ENCODE peak calls at places on chromosomes 1 and 21, in five cellular contexts. M is HepG2, C is K562, S is A549, T is GM23338. P is an unnamed sample.
A peak's percentile ranks its signal among the peaks of the same experiment; 100 is the strongest.

GRCh38 chr1:61808968-61809367 is 66.7 kb downstream of the PATJ start:
- DNase-seq in M (no peak), C (no peak), S (no peak), T (no peak), P (no peak)

GRCh38 chr1:80535446-80535845 is 1265.3 kb upstream of the ADGRL2 start:
- DNase-seq in M (no peak), C (no peak), S (peak; percentile 8), T (peak; percentile 5), P (no peak)

GRCh38 chr1:51240096-51240495 is 4.0 kb downstream of the RNF11 start:
- DNase-seq in M (no peak), C (no peak), S (no peak), T (no peak), P (no peak)

GRCh38 chr1:156385534-156386031 is 16.6 kb downstream of the RHBG start:
- DNase-seq in M (peak; percentile 55), C (peak; percentile 75), S (peak; percentile 70), T (peak; percentile 89), P (peak; percentile 87)

GRCh38 chr21:35004289-35004688 is 44.8 kb downstream of the RUNX1 start:
- DNase-seq in M (no peak), C (no peak), S (no peak), T (no peak), P (no peak)

GRCh38 chr1:203663820-203664219 is 37.2 kb downstream of the ATP2B4 start:
- DNase-seq in M (no peak), C (no peak), S (no peak), T (no peak), P (no peak)

GRCh38 chr1:235018161-235018560 is 110.5 kb downstream of the TOMM20 start:
- DNase-seq in M (peak; percentile 59), C (no peak), S (peak; percentile 78), T (no peak), P (no peak)

GRCh38 chr1:164619006-164619784 is 60.2 kb downstream of the PBX1 start:
- DNase-seq in M (no peak), C (no peak), S (no peak), T (no peak), P (no peak)

GRCh38 chr1:172902861-172903381 is 147.8 kb downstream of the TNFSF18 start:
- DNase-seq in M (no peak), C (no peak), S (no peak), T (no peak), P (no peak)

GRCh38 chr1:30668546-30669327 is 54.6 kb downstream of the MATN1 start:
- DNase-seq in M (no peak), C (no peak), S (no peak), T (no peak), P (no peak)

GRCh38 chr1:2229921-2230700 is 2.0 kb downstream of the SKI start:
- DNase-seq in M (no peak), C (peak; percentile 27), S (peak; percentile 43), T (peak; percentile 50), P (peak; percentile 72)

GRCh38 chr1:210340751-210341328 is 12.1 kb downstream of the HHAT start:
- DNase-seq in M (no peak), C (no peak), S (no peak), T (no peak), P (no peak)

GRCh38 chr1:1264868-1265272 is 8.8 kb downstream of the UBE2J2 start:
- DNase-seq in M (no peak), C (peak; percentile 54), S (no peak), T (peak; percentile 84), P (peak; percentile 56)

GRCh38 chr1:94707321-94708298 is 112.5 kb upstream of the SLC44A3 start:
- DNase-seq in M (no peak), C (no peak), S (no peak), T (no peak), P (no peak)

GRCh38 chr1:41616563-41616962 is 132.1 kb upstream of the EDN2 start:
- DNase-seq in M (no peak), C (no peak), S (no peak), T (no peak), P (no peak)

GRCh38 chr1:202184750-202185460 is 8.7 kb upstream of the LGR6 start:
- DNase-seq in M (peak; percentile 74), C (peak; percentile 90), S (peak; percentile 91), T (peak; percentile 99), P (peak; percentile 90)

GRCh38 chr1:151267760-151268159 is 13.2 kb downstream of the PSMD4 start:
- DNase-seq in M (no peak), C (no peak), S (no peak), T (no peak), P (no peak)

GRCh38 chr1:179866616-179867015 is 11.0 kb downstream of the TOR1AIP2 start:
- DNase-seq in M (no peak), C (no peak), S (no peak), T (no peak), P (no peak)

GRCh38 chr1:179870870-179871269 is 6.7 kb downstream of the TOR1AIP2 start:
- DNase-seq in M (no peak), C (no peak), S (no peak), T (no peak), P (no peak)

GRCh38 chr1:179871940-179872339 is 5.7 kb downstream of the TOR1AIP2 start:
- DNase-seq in M (no peak), C (no peak), S (no peak), T (no peak), P (no peak)

GRCh38 chr1:179865377-179865776 is 12.2 kb downstream of the TOR1AIP2 start:
- DNase-seq in M (no peak), C (no peak), S (no peak), T (no peak), P (no peak)

DNA sequence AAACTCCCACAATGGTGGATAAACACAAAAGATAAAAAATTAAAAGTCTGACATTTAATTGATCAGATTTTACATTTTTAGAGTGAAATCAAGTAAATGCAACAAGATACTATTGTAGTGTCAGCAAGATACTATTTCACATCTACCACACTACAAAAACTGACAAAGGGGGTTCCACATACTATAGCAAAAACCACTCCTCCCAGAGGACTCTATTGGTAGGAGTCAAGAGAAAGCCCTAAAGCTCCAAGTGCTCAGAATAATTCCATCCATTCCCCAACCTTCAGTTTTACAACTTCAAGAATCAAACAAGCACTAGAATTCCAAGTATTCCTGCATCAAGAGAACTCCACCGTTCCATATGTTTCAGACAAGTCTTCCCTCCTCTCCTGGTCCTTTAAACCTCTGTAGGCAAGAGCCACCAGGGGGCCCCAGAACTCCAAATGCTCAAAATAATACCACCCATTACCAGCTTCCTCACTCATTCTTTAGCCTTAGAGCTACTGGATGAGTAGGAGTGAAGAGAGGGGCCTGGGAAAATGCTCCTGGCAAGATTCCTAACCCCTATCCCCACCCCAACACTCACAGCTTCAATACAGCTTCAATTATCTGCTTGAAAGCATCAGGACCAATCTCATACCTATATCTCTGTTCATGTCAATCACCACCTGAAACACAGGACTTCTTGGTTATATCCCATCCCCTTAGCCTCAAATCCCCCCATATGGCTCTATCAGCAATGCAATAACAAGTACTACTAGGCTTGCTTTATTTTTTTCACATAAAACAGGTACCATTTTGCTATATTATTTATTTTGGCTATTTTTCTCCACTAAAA is 9.9 kb downstream of the TOR1AIP2 start:
- DNase-seq in M (peak; percentile 58), C (peak; percentile 56), S (peak; percentile 54), T (peak; percentile 91), P (peak; percentile 63)
- TF ChIP-seq REST in M (no peak), C (no peak), S (no peak), T (no peak), P (no peak)

GRCh38 chr1:223508819-223509218 is 115.6 kb downstream of the CCDC185 start:
- DNase-seq in M (no peak), C (no peak), S (no peak), T (no peak), P (no peak)

GRCh38 chr1:223503348-223503747 is 110.1 kb downstream of the CCDC185 start:
- DNase-seq in M (no peak), C (no peak), S (no peak), T (no peak), P (no peak)

GRCh38 chr1:223500560-223501425 is 107.6 kb downstream of the CCDC185 start:
- DNase-seq in M (no peak), C (no peak), S (peak; percentile 56), T (peak; percentile 20), P (no peak)

DNA sequence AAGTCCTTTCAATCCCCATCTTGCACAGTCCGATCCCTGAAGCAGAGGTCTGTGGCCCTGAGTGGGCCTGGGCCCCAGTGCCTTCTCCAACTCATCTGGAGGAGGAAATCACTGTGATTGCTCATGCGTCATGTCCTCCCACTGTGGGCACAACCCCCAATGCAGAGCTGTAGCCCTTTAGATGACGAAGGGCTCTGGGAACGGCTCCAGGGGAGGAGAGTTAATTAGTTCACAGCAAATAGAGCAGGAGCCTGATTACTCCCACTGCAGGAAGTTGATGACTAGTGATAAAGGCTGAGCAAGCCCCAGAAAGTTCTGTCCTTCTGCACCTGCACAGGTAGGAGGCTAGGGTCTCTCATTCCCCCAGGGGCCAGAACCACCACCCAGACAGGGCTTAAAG is 111.5 kb downstream of the CCDC185 start:
- DNase-seq in M (no peak), C (no peak), S (no peak), T (no peak), P (no peak)
- TF ChIP-seq REST in M (no peak), C (no peak), S (no peak), T (no peak), P (no peak)

GRCh38 chr21:42561742-42562141 is 48.1 kb downstream of the SLC37A1 start:
- DNase-seq in M (peak; percentile 13), C (peak; percentile 67), S (no peak), T (no peak), P (no peak)

GRCh38 chr21:42559326-42559725 is 45.7 kb downstream of the SLC37A1 start:
- DNase-seq in M (no peak), C (no peak), S (no peak), T (no peak), P (no peak)

GRCh38 chr21:42558846-42559245 is 45.2 kb downstream of the SLC37A1 start:
- DNase-seq in M (no peak), C (no peak), S (no peak), T (no peak), P (no peak)

GRCh38 chr21:42562258-42562657 is 48.6 kb downstream of the SLC37A1 start:
- DNase-seq in M (peak; percentile 36), C (no peak), S (no peak), T (no peak), P (no peak)

DNA sequence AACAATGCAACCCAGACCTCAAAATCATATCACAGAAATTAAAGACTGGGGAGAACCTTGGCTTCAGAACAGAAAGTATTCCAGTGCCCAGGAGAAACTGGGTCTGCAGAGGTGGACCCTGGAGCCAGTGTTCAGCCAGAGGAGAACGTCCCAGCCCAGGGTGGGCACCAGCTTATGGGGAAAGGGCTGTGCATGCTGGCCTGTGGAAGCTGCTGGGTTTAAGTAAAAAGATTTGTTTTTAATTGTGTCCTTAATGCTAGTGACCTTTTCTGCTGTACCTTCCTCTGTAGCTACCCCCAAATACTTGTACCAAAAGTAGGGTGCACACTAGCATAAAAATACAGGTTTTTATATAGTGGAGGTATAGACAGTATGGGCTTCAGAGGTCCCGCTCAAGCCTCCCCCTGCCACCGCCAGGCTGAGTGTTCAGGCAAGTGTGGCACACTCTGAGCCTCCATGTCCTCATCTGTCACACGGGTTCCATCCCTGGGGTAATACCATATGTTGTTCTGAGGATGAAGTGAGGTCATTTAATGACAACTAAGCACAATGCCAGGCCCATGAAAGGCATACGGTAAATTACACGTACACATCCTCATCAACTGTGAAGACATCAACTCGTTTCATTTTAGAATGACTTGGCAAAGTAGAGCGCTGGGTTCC is 47.0 kb downstream of the SLC37A1 start:
- DNase-seq in M (no peak), C (no peak), S (no peak), T (no peak), P (no peak)
- TF ChIP-seq REST in M (no peak), C (no peak), S (no peak), T (no peak), P (no peak)

DNA sequence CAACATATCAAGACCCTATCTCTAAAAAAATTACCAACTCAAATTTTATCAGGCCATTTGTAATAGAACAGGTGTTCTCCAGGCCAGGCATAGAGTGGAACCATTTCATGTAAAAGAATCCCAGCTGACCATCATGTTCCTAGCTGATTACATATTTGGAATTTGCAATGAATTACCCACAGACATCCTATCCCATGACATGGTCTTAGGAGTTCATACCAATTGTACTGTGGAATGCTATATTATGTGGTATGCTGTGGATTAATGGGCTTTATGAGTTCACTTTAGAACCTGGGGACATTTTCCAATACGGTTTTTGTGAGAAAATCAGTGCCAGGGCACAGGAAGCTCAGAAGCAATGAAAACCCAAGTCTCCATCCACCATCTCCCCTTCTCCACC is 110.3 kb downstream of the ZNF281 start:
- DNase-seq in M (no peak), C (no peak), S (no peak), T (no peak), P (no peak)
- TF ChIP-seq REST in M (no peak), C (no peak), S (no peak), T (no peak), P (no peak)

P was measured in SK-N-SH.